ENCODE peak calls at places on chromosomes 6 and 20, in six cellular contexts. L, M, A, O, B and Q are unnamed samples.

GRCh38 chr6:85460951-85461805 is 11.3 kb downstream of the NT5E start:
- DNase-seq in L (no peak), M (no peak), A (no peak), O (peak), B (no peak), Q (peak)

GRCh38 chr6:3159805-3160781 is 2.7 kb upstream of the TUBB2A start:
- DNase-seq in L (no peak), M (no peak), A (peak), O (peak), B (no peak), Q (no peak)

GRCh38 chr6:90214461-90214860 is 82.2 kb downstream of the BACH2 start:
- DNase-seq in L (no peak), M (no peak), A (no peak), O (no peak), B (no peak), Q (no peak)

GRCh38 chr20:7772376-7772775 is 167.9 kb downstream of the HAO1 start:
- DNase-seq in L (peak), M (no peak), A (no peak), O (peak), B (no peak), Q (no peak)

GRCh38 chr6:150001295-150001990 is 23.9 kb downstream of the RAET1L start:
- DNase-seq in L (no peak), M (no peak), A (no peak), O (no peak), B (no peak), Q (peak)

GRCh38 chr6:108526739-108527174 is 34.0 kb upstream of the FOXO3 start:
- DNase-seq in L (no peak), M (no peak), A (no peak), O (peak), B (no peak), Q (peak)

GRCh38 chr6:119346450-119346849 is 3.1 kb downstream of the MAN1A1 start:
- DNase-seq in L (no peak), M (no peak), A (no peak), O (no peak), B (no peak), Q (no peak)

GRCh38 chr6:97656236-97656635 is 373.2 kb upstream of the MMS22L start:
- DNase-seq in L (no peak), M (no peak), A (no peak), O (no peak), B (no peak), Q (no peak)

GRCh38 chr20:38304845-38305447 is 990 bp downstream of the BPI start:
- DNase-seq in L (no peak), M (peak), A (no peak), O (peak), B (no peak), Q (peak)

GRCh38 chr20:63830821-63831593 is at the start of gene ZBTB46:
- DNase-seq in L (no peak), M (peak), A (no peak), O (peak), B (no peak), Q (peak)

GRCh38 chr6:32790306-32790705 is 26.5 kb downstream of the HLA-DOB start:
- DNase-seq in L (no peak), M (no peak), A (no peak), O (no peak), B (no peak), Q (no peak)

GRCh38 chr6:111687652-111688051 is 82.0 kb upstream of the TRAF3IP2 start:
- DNase-seq in L (no peak), M (no peak), A (no peak), O (no peak), B (no peak), Q (no peak)

GRCh38 chr6:111711476-111711875 is 105.8 kb upstream of the TRAF3IP2 start:
- DNase-seq in L (no peak), M (no peak), A (no peak), O (no peak), B (no peak), Q (no peak)

GRCh38 chr6:34520645-34521462 is 35.3 kb downstream of the SPDEF start:
- DNase-seq in L (no peak), M (peak), A (no peak), O (no peak), B (no peak), Q (no peak)

GRCh38 chr6:107506145-107506544 is 16.2 kb downstream of the SOBP start:
- DNase-seq in L (no peak), M (no peak), A (no peak), O (no peak), B (no peak), Q (no peak)

GRCh38 chr6:2204272-2204671 is 41.1 kb downstream of the GMDS start:
- DNase-seq in L (no peak), M (no peak), A (no peak), O (no peak), B (no peak), Q (no peak)

GRCh38 chr20:17543531-17543961 is 12.4 kb upstream of the BFSP1 start:
- DNase-seq in L (no peak), M (no peak), A (no peak), O (peak), B (no peak), Q (no peak)

GRCh38 chr6:43722920-43723565 is 35.5 kb upstream of the MRPS18A start:
- DNase-seq in L (no peak), M (no peak), A (no peak), O (no peak), B (no peak), Q (no peak)

GRCh38 chr6:131015630-131016263 is 47.3 kb downstream of the EPB41L2 start:
- DNase-seq in L (peak), M (no peak), A (no peak), O (peak), B (no peak), Q (no peak)

GRCh38 chr6:131657630-131658111 is 20.6 kb downstream of the ENPP3 start:
- DNase-seq in L (no peak), M (no peak), A (no peak), O (no peak), B (no peak), Q (no peak)

GRCh38 chr6:27541212-27541931 is 68.5 kb upstream of the ZNF184 start:
- DNase-seq in L (no peak), M (no peak), A (no peak), O (no peak), B (no peak), Q (no peak)

GRCh38 chr6:75691012-75691411 is 58.0 kb upstream of the MYO6 start:
- DNase-seq in L (no peak), M (no peak), A (no peak), O (peak), B (no peak), Q (no peak)

GRCh38 chr6:131828080-131828479 is 20.3 kb downstream of the ENPP1 start:
- DNase-seq in L (no peak), M (no peak), A (peak), O (no peak), B (no peak), Q (no peak)

GRCh38 chr6:73395875-73396274 is 1.2 kb downstream of the DDX43 start:
- DNase-seq in L (no peak), M (no peak), A (no peak), O (no peak), B (no peak), Q (no peak)

GRCh38 chr20:45704969-45705637 is at the start of gene WFDC10B:
- DNase-seq in L (no peak), M (no peak), A (no peak), O (no peak), B (no peak), Q (no peak)

DNA sequence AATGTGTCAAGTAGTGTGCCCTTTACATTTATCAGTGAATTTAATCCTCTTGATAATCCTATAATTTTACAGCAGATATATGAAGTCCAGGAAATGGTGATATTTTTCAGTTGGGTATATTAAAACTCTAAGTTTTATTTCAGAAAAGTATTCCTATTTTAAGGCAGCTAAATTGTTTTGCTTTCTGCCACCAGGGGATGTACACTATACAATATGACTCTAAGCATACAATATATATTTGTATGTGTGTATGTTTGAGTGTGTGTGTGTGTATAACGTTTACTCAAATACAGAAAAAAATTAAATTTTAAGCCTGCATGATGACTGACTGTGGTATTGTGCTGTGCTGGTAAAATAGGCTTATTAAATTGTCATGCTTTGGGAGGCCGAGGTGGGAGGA is 102.0 kb upstream of the RUNX2 start:
- DNase-seq in L (no peak), M (no peak), A (no peak), O (no peak), B (no peak), Q (no peak)
- TF ChIP-seq CTCF in L (peak), M (no peak), A (no peak), O (peak), B (no peak), Q (no peak)

DNA sequence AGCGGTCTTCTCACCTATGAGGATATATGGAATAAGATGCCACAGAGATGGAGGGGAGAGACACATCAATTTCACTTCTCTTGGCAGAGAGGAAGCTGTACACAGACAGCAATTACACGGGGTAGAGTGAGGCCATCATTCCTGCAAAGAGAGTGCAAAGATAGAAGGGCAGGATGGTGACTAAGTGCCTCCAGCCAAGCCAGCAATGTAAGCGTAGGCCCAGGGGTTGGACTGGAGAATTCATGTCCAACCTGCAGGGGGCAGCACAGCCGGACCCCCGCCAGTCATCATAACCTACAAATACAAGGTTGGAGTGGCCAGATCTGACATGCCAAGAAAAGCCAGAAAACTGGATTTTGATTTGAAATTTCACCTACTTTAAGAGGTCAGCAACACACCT is 56.3 kb downstream of the NRN1 start:
- DNase-seq in L (no peak), M (no peak), A (no peak), O (no peak), B (no peak), Q (peak)
- TF ChIP-seq CTCF in L (peak), M (peak), A (no peak), O (no peak), B (peak), Q (peak)

GRCh38 chr6:163146036-163146435 is 268.5 kb upstream of the QKI start:
- DNase-seq in L (no peak), M (no peak), A (no peak), O (no peak), B (no peak), Q (no peak)

GRCh38 chr6:163149535-163149848 is 265.0 kb upstream of the QKI start:
- DNase-seq in L (no peak), M (no peak), A (no peak), O (no peak), B (no peak), Q (no peak)

GRCh38 chr6:163148781-163149534 is 265.6 kb upstream of the QKI start:
- DNase-seq in L (no peak), M (no peak), A (no peak), O (no peak), B (no peak), Q (no peak)

GRCh38 chr6:163151212-163151611 is 263.3 kb upstream of the QKI start:
- DNase-seq in L (no peak), M (no peak), A (no peak), O (no peak), B (no peak), Q (no peak)

GRCh38 chr6:163147988-163148387 is 266.5 kb upstream of the QKI start:
- DNase-seq in L (no peak), M (no peak), A (no peak), O (peak), B (no peak), Q (no peak)
- TF ChIP-seq CTCF in L (no peak), M (no peak), A (no peak), O (peak), B (no peak), Q (no peak)

GRCh38 chr20:6767536-6768227 is at the start of gene BMP2:
- DNase-seq in L (no peak), M (peak), A (no peak), O (peak), B (peak), Q (peak)
- TF ChIP-seq CTCF in L (no peak), M (no peak), A (no peak), O (no peak), B (no peak), Q (no peak)

DNA sequence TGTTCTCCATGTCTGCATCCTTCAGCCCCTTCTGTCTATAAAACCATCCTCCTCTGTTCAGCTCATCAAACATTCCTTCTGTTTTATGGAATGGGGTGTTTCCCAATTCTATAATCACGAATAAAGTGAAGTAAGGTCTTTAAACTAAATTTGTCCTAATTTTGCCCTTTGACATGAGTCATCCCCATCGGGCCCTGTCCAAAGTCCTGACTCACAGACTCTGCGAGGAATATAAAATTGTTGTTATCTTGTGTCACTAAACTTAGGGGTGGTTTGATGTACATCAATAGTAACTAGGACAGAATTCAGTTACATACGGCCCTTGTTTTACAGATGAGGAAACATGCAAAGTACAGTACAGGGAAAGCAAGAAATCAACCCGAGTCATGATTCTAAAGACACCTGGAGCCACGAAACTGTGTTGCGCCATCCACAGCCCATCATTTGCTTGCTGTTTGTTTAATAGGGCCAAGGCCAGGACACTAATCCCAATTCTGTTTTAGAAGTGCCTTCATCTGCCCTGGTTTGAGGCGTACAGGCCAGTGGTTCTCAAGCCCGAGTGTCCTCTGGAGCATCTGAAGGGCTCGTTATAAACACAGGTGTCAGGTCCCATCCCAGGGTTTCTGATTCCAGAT is 2.8 kb downstream of the ACSS1 start:
- DNase-seq in L (no peak), M (no peak), A (no peak), O (no peak), B (no peak), Q (no peak)
- TF ChIP-seq CTCF in L (no peak), M (no peak), A (no peak), O (no peak), B (no peak), Q (no peak)

GRCh38 chr6:142926177-142926493 is 18.8 kb downstream of the HIVEP2 start:
- DNase-seq in L (no peak), M (no peak), A (no peak), O (no peak), B (no peak), Q (no peak)

GRCh38 chr6:142927274-142927586 is 17.7 kb downstream of the HIVEP2 start:
- DNase-seq in L (no peak), M (no peak), A (no peak), O (no peak), B (no peak), Q (no peak)

GRCh38 chr6:142927904-142928303 is 17.1 kb downstream of the HIVEP2 start:
- DNase-seq in L (no peak), M (no peak), A (no peak), O (peak), B (no peak), Q (no peak)

GRCh38 chr6:142925575-142926110 is 19.3 kb downstream of the HIVEP2 start:
- DNase-seq in L (no peak), M (no peak), A (no peak), O (peak), B (no peak), Q (no peak)

GRCh38 chr6:142926494-142927273 is 18.3 kb downstream of the HIVEP2 start:
- DNase-seq in L (no peak), M (peak), A (peak), O (peak), B (peak), Q (peak)
- TF ChIP-seq CTCF in L (no peak), M (no peak), A (no peak), O (no peak), B (no peak), Q (no peak)

GRCh38 chr20:50484271-50484976 is 25.8 kb upstream of the PTPN1 start:
- DNase-seq in L (no peak), M (no peak), A (no peak), O (no peak), B (no peak), Q (no peak)
- TF ChIP-seq CTCF in L (no peak), M (no peak), A (no peak), O (no peak), B (no peak), Q (no peak)